ENCODE peak calls at places on chromosomes 5 and 9, in five cellular contexts. X is K562, P is GM12878, B is H1, L is HepG2. Q is an unnamed sample.

GRCh38 chr9:130701059-130702022 is 7.8 kb downstream of the EXOSC2 start:
- DNase-seq in P (no peak), L (peak; percentile 74), X (peak; percentile 65), B (peak; percentile 93), Q (no peak)

GRCh38 chr5:135139397-135140134 is 105.5 kb upstream of the PITX1 start:
- DNase-seq in B (no peak), L (peak; percentile 45), P (no peak), X (peak; percentile 62), Q (peak; percentile 73)

GRCh38 chr9:72577212-72577753 is 55.9 kb downstream of the TMC1 start:
- DNase-seq in L (no peak), B (no peak), X (no peak), P (no peak), Q (peak; percentile 68)

GRCh38 chr5:32687167-32687831 is 23.8 kb upstream of the NPR3 start:
- DNase-seq in X (no peak), P (no peak), B (no peak), L (no peak), Q (no peak)

GRCh38 chr9:127612993-127613954 is 1.2 kb downstream of the STXBP1 start:
- DNase-seq in X (peak; percentile 70), B (peak; percentile 80), L (no peak), P (no peak), Q (no peak)

GRCh38 chr5:124104344-124104743 is 592.4 kb downstream of the CSNK1G3 start:
- DNase-seq in B (no peak), X (no peak), P (no peak), L (no peak), Q (no peak)

GRCh38 chr9:19471737-19472648 is 63.2 kb downstream of the ACER2 start:
- DNase-seq in P (no peak), B (peak; percentile 88), L (peak; percentile 41), X (peak; percentile 60), Q (peak; percentile 48)

GRCh38 chr5:174818430-174818829 is 94.0 kb downstream of the MSX2 start:
- DNase-seq in P (no peak), L (no peak), X (no peak), B (no peak), Q (no peak)

GRCh38 chr9:111582888-111583287 is 16.6 kb downstream of the PTGR1 start:
- DNase-seq in X (no peak), L (no peak), P (no peak), B (no peak), Q (no peak)

GRCh38 chr9:115213777-115214428 is 95.9 kb upstream of the TNC start:
- DNase-seq in P (no peak), L (no peak), X (no peak), B (no peak), Q (no peak)

GRCh38 chr9:121638901-121639592 is 12.4 kb upstream of the DAB2IP start:
- DNase-seq in X (no peak), L (peak; percentile 69), B (no peak), P (no peak), Q (no peak)

GRCh38 chr9:121641228-121641611 is 10.2 kb upstream of the DAB2IP start:
- DNase-seq in B (no peak), X (no peak), P (no peak), L (no peak), Q (no peak)

GRCh38 chr9:121639619-121640018 is 11.8 kb upstream of the DAB2IP start:
- DNase-seq in P (no peak), B (no peak), X (no peak), L (no peak), Q (no peak)

GRCh38 chr9:121640076-121640475 is 11.4 kb upstream of the DAB2IP start:
- DNase-seq in P (no peak), L (peak; percentile 50), B (peak; percentile 86), X (peak; percentile 69), Q (no peak)

GRCh38 chr9:121640486-121641227 is 10.8 kb upstream of the DAB2IP start:
- DNase-seq in X (no peak), P (no peak), B (no peak), L (no peak), Q (no peak)
- TF ChIP-seq MAX in X (no peak), P (no peak), B (no peak), L (no peak), Q (no peak)

GRCh38 chr9:79664375-79664825 is 92.6 kb downstream of the TLE4 start:
- DNase-seq in P (no peak), B (no peak), L (no peak), X (no peak), Q (no peak)

GRCh38 chr9:79670269-79670961 is 98.7 kb downstream of the TLE4 start:
- DNase-seq in B (no peak), P (no peak), L (no peak), X (no peak), Q (no peak)

GRCh38 chr9:79665383-79665782 is 93.6 kb downstream of the TLE4 start:
- DNase-seq in X (no peak), P (no peak), B (no peak), L (no peak), Q (no peak)

GRCh38 chr9:79665926-79666325 is 94.2 kb downstream of the TLE4 start:
- DNase-seq in B (no peak), X (no peak), P (no peak), L (no peak), Q (no peak)

DNA sequence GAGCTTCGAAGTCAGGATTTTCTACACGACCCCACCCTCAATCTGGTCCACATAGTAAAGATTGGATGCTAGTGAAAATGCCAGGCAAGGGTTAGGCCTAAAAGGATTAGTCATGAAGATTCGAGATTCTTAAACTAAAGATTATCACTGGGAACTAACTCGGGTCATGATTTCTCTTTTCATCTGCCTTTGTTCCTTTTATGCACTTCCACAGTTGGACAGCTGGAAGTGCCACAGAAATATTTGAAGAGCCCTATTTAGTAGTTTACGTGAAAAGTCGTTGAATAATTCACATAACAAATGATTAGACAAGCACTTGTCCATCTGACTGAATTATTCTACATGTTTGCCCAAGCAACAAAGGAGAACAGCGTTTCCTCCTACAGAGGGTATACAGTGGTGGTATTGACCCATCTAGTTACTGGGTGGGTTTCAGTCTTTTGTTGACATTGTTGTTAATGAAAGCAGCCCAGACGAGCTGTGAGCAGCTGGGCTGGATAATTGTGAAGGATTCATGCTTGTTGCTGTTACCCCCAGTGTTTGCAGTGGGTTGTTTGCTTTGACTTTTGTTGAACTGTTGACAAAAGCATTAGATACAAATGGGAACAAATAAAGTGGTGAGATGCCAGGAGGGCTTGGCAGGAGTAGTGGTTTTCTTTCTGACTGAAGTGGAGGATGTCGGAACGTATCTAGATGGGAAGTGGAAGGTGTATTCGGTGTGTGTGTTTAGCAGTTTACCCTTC is 96.1 kb downstream of the TLE4 start:
- DNase-seq in B (no peak), X (no peak), L (peak; percentile 38), P (no peak), Q (no peak)
- H3K79me2 ChIP-seq in B (peaks cover 5% of the 10 kb centered on the region), X (no peaks in the 10 kb centered on the region), L (no peaks in the 10 kb centered on the region), P (no peaks in the 10 kb centered on the region), Q (no peaks in the 10 kb centered on the region)

GRCh38 chr5:176702952-176703641 is 55.8 kb downstream of the TSPAN17 start:
- DNase-seq in B (no peak), X (no peak), L (no peak), P (no peak), Q (no peak)

GRCh38 chr5:176697929-176698520 is 50.7 kb downstream of the TSPAN17 start:
- DNase-seq in X (no peak), P (no peak), L (no peak), B (no peak), Q (no peak)

GRCh38 chr5:176697267-176697928 is 50.1 kb downstream of the TSPAN17 start:
- DNase-seq in P (no peak), X (no peak), L (no peak), B (no peak), Q (no peak)

GRCh38 chr5:176704355-176704754 is 57.1 kb downstream of the TSPAN17 start:
- DNase-seq in L (no peak), B (no peak), P (no peak), X (no peak), Q (no peak)

GRCh38 chr5:176700239-176700847 is 53.1 kb downstream of the TSPAN17 start:
- DNase-seq in B (peak; percentile 79), L (no peak), P (no peak), X (peak; percentile 52), Q (no peak)
- TF ChIP-seq CEBPB in B (no peak), L (no peak), P (no peak), X (no peak), Q (no peak)

GRCh38 chr5:88251048-88251711 is 17.5 kb downstream of the TMEM161B start:
- DNase-seq in B (no peak), X (no peak), L (no peak), P (no peak), Q (no peak)

GRCh38 chr5:88245893-88246244 is 22.8 kb downstream of the TMEM161B start:
- DNase-seq in X (no peak), B (no peak), L (peak; percentile 35), P (no peak), Q (no peak)

GRCh38 chr5:88248743-88249540 is 19.7 kb downstream of the TMEM161B start:
- DNase-seq in B (no peak), L (no peak), X (no peak), P (no peak), Q (no peak)

GRCh38 chr5:88248094-88248493 is 20.6 kb downstream of the TMEM161B start:
- DNase-seq in X (no peak), P (no peak), B (no peak), L (no peak), Q (no peak)

GRCh38 chr5:88250010-88250409 is 18.6 kb downstream of the TMEM161B start:
- DNase-seq in P (no peak), L (no peak), B (no peak), X (no peak), Q (no peak)
- TF ChIP-seq MAX in P (no peak), L (no peak), B (no peak), X (no peak), Q (no peak)

DNA sequence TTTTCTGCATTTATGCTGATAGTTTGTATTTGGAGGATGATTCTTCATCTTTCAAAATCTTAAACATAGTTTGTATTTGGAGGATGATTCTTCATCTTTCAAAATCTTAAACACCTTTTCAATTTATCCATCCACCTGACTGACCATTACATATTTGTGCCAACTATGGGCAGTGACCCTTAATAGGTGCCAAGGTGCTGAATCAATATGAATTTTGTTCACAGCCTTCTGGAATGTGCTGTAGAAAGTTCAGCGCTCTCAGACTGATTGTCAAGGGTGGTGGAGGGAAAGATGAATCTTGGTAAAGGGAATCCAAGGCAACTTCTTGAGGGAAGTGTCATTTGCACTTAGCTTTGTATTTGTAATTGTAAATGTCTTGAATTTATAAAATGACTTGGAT is 18.1 kb downstream of the ZNF618 start:
- DNase-seq in L (no peak), P (no peak), X (no peak), B (no peak), Q (no peak)
- H3K79me2 ChIP-seq in L (no peaks in the 10 kb centered on the region), P (no peaks in the 10 kb centered on the region), X (peaks cover 14% of the 10 kb centered on the region), B (peaks cover 61% of the 10 kb centered on the region), Q (peaks cover 6% of the 10 kb centered on the region)

DNA sequence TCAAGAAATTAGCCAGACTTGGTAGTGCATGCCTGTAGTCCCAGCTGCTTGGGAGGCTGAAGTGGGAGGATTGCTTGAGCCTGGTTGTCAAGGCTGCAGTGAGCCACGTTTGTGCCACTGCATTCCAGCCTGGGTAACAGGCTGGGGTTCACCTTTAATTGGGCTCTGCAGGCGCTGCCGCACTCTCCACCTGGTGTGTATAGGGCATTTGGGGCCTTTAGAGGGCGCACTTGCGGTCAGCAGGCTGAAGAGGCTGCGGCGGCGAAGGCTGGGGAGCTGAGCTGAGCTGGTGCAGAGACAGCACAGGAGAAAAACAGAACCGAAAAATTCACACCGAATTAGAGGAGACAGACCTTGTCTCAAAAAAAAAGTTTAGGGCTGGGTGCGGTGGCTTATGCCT is 31.2 kb downstream of the CDK7 start:
- DNase-seq in X (no peak), P (no peak), L (peak; percentile 15), B (peak; percentile 85), Q (peak; percentile 13)
- TF ChIP-seq CEBPB in X (no peak), P (no peak), L (no peak), B (no peak), Q (no peak)